ENCODE peak calls at places on chromosome X, in eight cellular contexts. X is EH, K is cerebellum, L is heart left ventricle, F is nucleus accumbens, Y is AG08396, O is neuronal stem cell, H is glutamatergic neuron. E is an unnamed sample.

GRCh38 chrX:19904778-19905367 is 17.5 kb upstream of the SH3KBP1 start:
- DNase-seq in X (peak; percentile 59), K (peak; percentile 52), L (no peak), F (no peak), Y (peak; percentile 61), O (no peak), H (no peak), E (peak; percentile 38)

GRCh38 chrX:37926700-37927099 is 79.3 kb upstream of the DYNLT3 start:
- DNase-seq in X (peak; percentile 41), K (no peak), L (no peak), F (no peak), Y (peak; percentile 30), O (no peak), H (no peak), E (no peak)

GRCh38 chrX:23773601-23774175 is 9.3 kb upstream of the SAT1 start:
- DNase-seq in X (no peak), K (no peak), L (no peak), F (no peak), Y (no peak), O (no peak), H (no peak), E (no peak)

GRCh38 chrX:70166601-70167590 is 10.4 kb upstream of the DGAT2L6 start:
- DNase-seq in X (peak; percentile 69), K (no peak), L (no peak), F (no peak), Y (peak; percentile 12), O (no peak), H (no peak), E (peak; percentile 1)

GRCh38 chrX:2192584-2193272 is 308.0 kb downstream of the DHRSX start:
- DNase-seq in X (no peak), K (no peak), L (no peak), F (no peak), Y (no peak), O (no peak), H (no peak), E (no peak)

GRCh38 chrX:10208281-10208856 is 51.6 kb downstream of the CLCN4 start:
- DNase-seq in X (no peak), K (no peak), L (no peak), F (no peak), Y (no peak), O (no peak), H (no peak), E (no peak)

GRCh38 chrX:39508300-39508692 is 589.5 kb downstream of the BCOR start:
- DNase-seq in X (no peak), K (no peak), L (no peak), F (no peak), Y (no peak), O (no peak), H (no peak), E (no peak)

GRCh38 chrX:791479-792034 is 161.0 kb downstream of the SHOX start:
- DNase-seq in X (no peak), K (no peak), L (no peak), F (no peak), Y (no peak), O (no peak), H (no peak), E (no peak)

GRCh38 chrX:54540289-54540688 is 10.3 kb downstream of the GNL3L start:
- DNase-seq in X (peak; percentile 70), K (no peak), L (peak; percentile 26), F (no peak), Y (peak; percentile 61), O (no peak), H (no peak), E (no peak)

GRCh38 chrX:150958177-150958576 is 25.0 kb upstream of the HMGB3 start:
- DNase-seq in X (no peak), K (no peak), L (no peak), F (no peak), Y (no peak), O (no peak), H (peak; percentile 27), E (peak; percentile 4)

GRCh38 chrX:19513383-19513782 is 1.9 kb downstream of the MAP3K15 start:
- DNase-seq in X (no peak), K (no peak), L (no peak), F (no peak), Y (peak; percentile 13), O (no peak), H (peak; percentile 17), E (no peak)

GRCh38 chrX:34585561-34585960 is 71.5 kb downstream of the TMEM47 start:
- DNase-seq in X (peak; percentile 6), K (no peak), L (no peak), F (no peak), Y (no peak), O (no peak), H (no peak), E (no peak)

GRCh38 chrX:41720125-41720780 is 3.7 kb upstream of the GPR82 start:
- DNase-seq in X (peak; percentile 12), K (no peak), L (no peak), F (no peak), Y (peak; percentile 9), O (no peak), H (no peak), E (no peak)

GRCh38 chrX:64205441-64205734 is at the start of gene AMER1:
- DNase-seq in X (no peak), K (no peak), L (no peak), F (no peak), Y (no peak), O (no peak), H (peak; percentile 52), E (no peak)

GRCh38 chrX:134115270-134115669 is 121.7 kb upstream of the CCDC160 start:
- DNase-seq in X (no peak), K (no peak), L (no peak), F (no peak), Y (no peak), O (no peak), H (no peak), E (no peak)

GRCh38 chrX:97030463-97030862 is 146.8 kb downstream of the RPA4 start:
- DNase-seq in X (no peak), K (no peak), L (no peak), F (no peak), Y (no peak), O (no peak), H (no peak), E (no peak)

GRCh38 chrX:15903186-15903681 is 48.6 kb upstream of the AP1S2 start:
- DNase-seq in X (no peak), K (no peak), L (no peak), F (no peak), Y (no peak), O (no peak), H (no peak), E (no peak)

GRCh38 chrX:11792461-11793421 is 34.7 kb downstream of the MSL3 start:
- DNase-seq in X (no peak), K (no peak), L (no peak), F (no peak), Y (no peak), O (no peak), H (no peak), E (no peak)

GRCh38 chrX:67780694-67781109 is 236.9 kb downstream of the AR start:
- DNase-seq in X (peak; percentile 98), K (peak; percentile 0), L (peak; percentile 82), F (no peak), Y (peak; percentile 69), O (no peak), H (no peak), E (peak; percentile 20)

GRCh38 chrX:47264507-47265173 is 31.8 kb downstream of the USP11 start:
- DNase-seq in X (peak; percentile 17), K (no peak), L (no peak), F (no peak), Y (no peak), O (no peak), H (no peak), E (no peak)

GRCh38 chrX:53716328-53717088 is 30.0 kb upstream of the HUWE1 start:
- DNase-seq in X (peak; percentile 36), K (no peak), L (no peak), F (no peak), Y (no peak), O (no peak), H (no peak), E (no peak)

GRCh38 chrX:152072236-152072635 is 66.1 kb downstream of the MAGEA10 start:
- DNase-seq in X (peak; percentile 71), K (no peak), L (no peak), F (no peak), Y (peak; percentile 8), O (no peak), H (no peak), E (no peak)

GRCh38 chrX:97563531-97564133 is 679.9 kb downstream of the RPA4 start:
- DNase-seq in X (peak; percentile 70), K (no peak), L (peak; percentile 18), F (peak; percentile 0), Y (peak; percentile 58), O (no peak), H (no peak), E (peak; percentile 12)

GRCh38 chrX:27893211-27893610 is 85.4 kb downstream of the MAGEB10 start:
- DNase-seq in X (no peak), K (no peak), L (no peak), F (no peak), Y (no peak), O (no peak), H (no peak), E (no peak)

GRCh38 chrX:20414781-20415445 is 148.2 kb upstream of the RPS6KA3 start:
- DNase-seq in X (peak; percentile 3), K (no peak), L (no peak), F (no peak), Y (no peak), O (no peak), H (no peak), E (no peak)

GRCh38 chrX:72115380-72115779 is 16.3 kb downstream of the RTL5 start:
- DNase-seq in X (no peak), K (no peak), L (no peak), F (no peak), Y (no peak), O (no peak), H (peak; percentile 22), E (no peak)